ENCODE peak calls at places on chromosomes 16 and 17, in five cellular contexts. M is mammary epithelial cell, W is heart left ventricle, V is RWPE1, E is stomach. J is an unnamed sample.

GRCh38 chr17:19000531-19001011 is 4.0 kb downstream of the FAM83G start:
- DNase-seq in M (peak), W (no peak), V (peak), E (peak), J (no peak)

GRCh38 chr16:59632266-59632855 is 898.2 kb upstream of the GOT2 start:
- DNase-seq in M (peak), V (no peak), E (no peak), W (no peak), J (no peak)

GRCh38 chr17:82088838-82089722 is 9.0 kb downstream of the FASN start:
- DNase-seq in W (peak), V (no peak), E (no peak), M (no peak), J (peak)

GRCh38 chr17:45092932-45093430 is 31.9 kb downstream of the NMT1 start:
- DNase-seq in M (peak), W (peak), E (peak), V (peak), J (peak)

GRCh38 chr17:73566905-73567782 is 77.1 kb downstream of the SDK2 start:
- DNase-seq in E (no peak), W (peak), M (no peak), V (no peak), J (no peak)

GRCh38 chr17:76333673-76334505 is 19.8 kb downstream of the PRPSAP1 start:
- DNase-seq in V (no peak), E (no peak), W (no peak), M (no peak), J (no peak)

GRCh38 chr17:75652934-75653549 is 13.9 kb downstream of the RECQL5 start:
- DNase-seq in M (no peak), E (no peak), V (peak), W (no peak), J (no peak)

GRCh38 chr16:11236855-11237254 is 19.1 kb downstream of the SOCS1 start:
- DNase-seq in E (no peak), V (no peak), W (no peak), M (no peak), J (no peak)

GRCh38 chr17:561118-561517 is 153.5 kb downstream of the VPS53 start:
- DNase-seq in E (no peak), W (no peak), V (peak), M (peak), J (no peak)

GRCh38 chr16:67245674-67246080 is 1.6 kb downstream of the FHOD1 start:
- DNase-seq in W (no peak), V (no peak), E (no peak), M (peak), J (no peak)

GRCh38 chr17:57993471-57994365 is 5.7 kb upstream of the VEZF1 start:
- DNase-seq in V (no peak), M (no peak), W (no peak), E (no peak), J (no peak)

GRCh38 chr16:30665155-30665829 is 7.1 kb downstream of the FBRS start:
- DNase-seq in M (no peak), E (no peak), W (no peak), V (no peak), J (no peak)

GRCh38 chr16:6682142-6682811 is 650.4 kb upstream of the RBFOX1 start:
- DNase-seq in M (no peak), W (no peak), E (peak), V (no peak), J (no peak)

GRCh38 chr16:6195966-6196365 is 1098.4 kb upstream of the EEF2KMT start:
- DNase-seq in M (no peak), V (no peak), W (no peak), E (no peak), J (no peak)

GRCh38 chr17:67633751-67634191 is 84.0 kb upstream of the NOL11 start:
- DNase-seq in V (no peak), E (no peak), M (no peak), W (no peak), J (no peak)

GRCh38 chr17:66468241-66469087 is 166.1 kb downstream of the PRKCA start:
- DNase-seq in M (peak), V (peak), E (no peak), W (no peak), J (no peak)

GRCh38 chr17:8081876-8082275 is 5.6 kb downstream of the ALOX12B start:
- DNase-seq in V (no peak), M (no peak), E (no peak), W (peak), J (no peak)

GRCh38 chr17:67575325-67575724 is 142.4 kb upstream of the NOL11 start:
- DNase-seq in E (no peak), W (no peak), M (no peak), V (no peak), J (no peak)

GRCh38 chr16:87392823-87393679 is 915 bp downstream of the MAP1LC3B start:
- DNase-seq in V (peak), M (peak), W (peak), E (peak), J (no peak)

GRCh38 chr16:57635266-57636097 is 7.1 kb downstream of the ADGRG1 start:
- DNase-seq in V (no peak), W (no peak), E (peak), M (no peak), J (no peak)

GRCh38 chr17:50420419-50421112 is 5.5 kb upstream of the ACSF2 start:
- DNase-seq in M (no peak), V (no peak), E (no peak), W (no peak), J (no peak)

GRCh38 chr17:34797724-34798123 is 163.5 kb downstream of the CCT6B start:
- DNase-seq in M (no peak), W (no peak), E (no peak), V (peak), J (no peak)

GRCh38 chr16:31093132-31093703 is 1.4 kb downstream of the VKORC1 start:
- DNase-seq in M (peak), V (peak), W (no peak), E (no peak), J (no peak)

GRCh38 chr17:36461330-36462110 is 25.0 kb upstream of the ZNHIT3 start:
- DNase-seq in E (no peak), W (no peak), V (no peak), M (no peak), J (no peak)

GRCh38 chr17:38869647-38870258 is at the start of gene LASP1:
- DNase-seq in M (peak), W (peak), E (peak), V (peak), J (peak)

GRCh38 chr16:3825103-3825502 is 55.4 kb downstream of the CREBBP start:
- DNase-seq in V (no peak), W (no peak), M (peak), E (no peak), J (no peak)

GRCh38 chr16:69823831-69824563 is 61.9 kb downstream of the WWP2 start:
- DNase-seq in E (peak), V (no peak), M (no peak), W (peak), J (peak)

GRCh38 chr16:57538235-57538711 is 1.9 kb upstream of the CCDC102A start:
- DNase-seq in V (no peak), W (no peak), E (peak), M (no peak), J (no peak)

GRCh38 chr17:9419932-9420453 is 155.6 kb downstream of the STX8 start:
- DNase-seq in V (no peak), W (no peak), M (no peak), E (no peak), J (no peak)

GRCh38 chr16:1277016-1277944 is 21.4 kb downstream of the TPSD1 start:
- DNase-seq in W (no peak), E (no peak), V (no peak), M (no peak), J (no peak)

GRCh38 chr16:27671410-27671809 is 121.5 kb downstream of the KATNIP start:
- DNase-seq in M (no peak), W (no peak), V (peak), E (no peak), J (no peak)

GRCh38 chr17:3940965-3941698 is 23.1 kb downstream of the ATP2A3 start:
- DNase-seq in M (no peak), V (no peak), W (no peak), E (no peak), J (no peak)

GRCh38 chr16:87696796-87697195 is 69.0 kb downstream of the KLHDC4 start:
- DNase-seq in W (no peak), M (no peak), E (no peak), V (no peak), J (no peak)

GRCh38 chr16:55001931-55002330 is 71.3 kb downstream of the IRX5 start:
- DNase-seq in E (no peak), M (peak), V (no peak), W (no peak), J (no peak)

GRCh38 chr17:75078097-75079022 is 9.4 kb upstream of the SLC16A5 start:
- DNase-seq in V (peak), E (no peak), W (no peak), M (peak), J (no peak)

GRCh38 chr17:28883967-28884702 is 13.4 kb downstream of the FLOT2 start:
- DNase-seq in M (no peak), E (no peak), W (no peak), V (no peak), J (no peak)

GRCh38 chr17:27322690-27323508 is 29.0 kb downstream of the WSB1 start:
- DNase-seq in E (no peak), M (no peak), V (no peak), W (no peak), J (no peak)

GRCh38 chr16:11329080-11329491 is 16.2 kb upstream of the RMI2 start:
- DNase-seq in M (no peak), E (no peak), V (no peak), W (no peak), J (no peak)

GRCh38 chr17:42809250-42809649 is 10.6 kb downstream of the CNTD1 start:
- DNase-seq in M (peak), V (peak), E (no peak), W (no peak), J (peak)

GRCh38 chr17:17494499-17495447 is 1.4 kb downstream of the RASD1 start:
- DNase-seq in E (peak), M (no peak), W (peak), V (no peak), J (peak)
- TF ChIP-seq CTCF in E (no peak), M (no peak), W (no peak), V (no peak), J (no peak)

GRCh38 chr17:1785925-1786324 is 24.1 kb downstream of the SERPINF1 start:
- DNase-seq in M (no peak), W (no peak), V (no peak), E (no peak), J (peak)

GRCh38 chr17:1783271-1783670 is 21.4 kb downstream of the SERPINF1 start:
- DNase-seq in W (no peak), M (peak), E (no peak), V (no peak), J (peak)

GRCh38 chr17:1782171-1782567 is 20.3 kb downstream of the SERPINF1 start:
- DNase-seq in M (no peak), W (no peak), E (no peak), V (no peak), J (peak)

GRCh38 chr17:1786708-1787107 is 24.8 kb downstream of the SERPINF1 start:
- DNase-seq in M (no peak), E (no peak), V (no peak), W (no peak), J (peak)

DNA sequence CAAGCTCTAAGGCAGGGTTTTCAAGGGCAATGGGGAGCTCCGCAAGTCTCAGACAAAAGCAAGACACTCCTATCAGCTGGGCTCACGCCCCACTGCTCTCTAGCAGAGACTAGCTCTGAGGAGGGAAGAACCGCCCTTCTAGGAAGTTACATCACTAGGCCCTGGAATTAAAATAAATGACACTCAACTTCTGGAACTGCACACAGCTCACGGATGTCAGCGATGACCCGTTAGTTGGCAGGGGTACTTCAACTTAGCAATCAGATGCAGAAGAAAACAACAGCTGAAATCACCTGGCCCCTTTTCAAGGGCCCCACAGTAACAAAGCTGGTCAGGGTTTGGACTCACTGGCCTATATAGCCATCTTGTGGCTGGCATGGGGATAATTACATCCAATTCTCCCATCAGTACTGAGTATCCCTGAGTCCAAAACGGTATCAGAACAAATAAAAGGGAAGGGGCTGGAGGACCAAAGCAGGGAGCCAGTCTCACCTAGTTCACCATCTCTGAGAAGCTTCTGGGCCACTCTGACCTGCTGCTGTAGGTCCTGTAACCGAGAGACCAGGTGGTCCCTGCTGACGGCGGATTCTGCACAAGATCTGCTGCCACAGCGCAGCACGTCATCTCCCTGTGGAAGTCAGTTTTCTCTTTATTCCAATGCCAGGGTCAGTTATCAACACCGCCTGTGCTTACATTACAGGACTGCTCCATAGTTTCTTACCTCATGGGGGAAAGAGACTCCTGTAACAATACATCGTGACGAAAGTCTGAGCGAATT is 22.2 kb downstream of the SERPINF1 start:
- DNase-seq in W (no peak), E (peak), V (peak), M (peak), J (peak)
- TF ChIP-seq CTCF in W (peak), E (peak), V (peak), M (peak), J (peak)

GRCh38 chr17:6496636-6497441 is 52.6 kb downstream of the PIMREG start:
- DNase-seq in M (no peak), W (no peak), E (no peak), V (no peak), J (peak)

GRCh38 chr17:6496116-6496481 is 51.8 kb downstream of the PIMREG start:
- DNase-seq in W (no peak), M (no peak), V (no peak), E (no peak), J (peak)

GRCh38 chr17:6497496-6498221 is 53.4 kb downstream of the PIMREG start:
- DNase-seq in M (no peak), V (no peak), W (no peak), E (no peak), J (no peak)

GRCh38 chr17:6494239-6494941 is 50.1 kb downstream of the PIMREG start:
- DNase-seq in E (no peak), W (no peak), V (no peak), M (peak), J (no peak)

GRCh38 chr17:6495450-6496115 is 51.3 kb downstream of the PIMREG start:
- DNase-seq in M (no peak), W (no peak), V (no peak), E (no peak), J (peak)
- TF ChIP-seq CTCF in M (no peak), W (no peak), V (no peak), E (no peak), J (no peak)

DNA sequence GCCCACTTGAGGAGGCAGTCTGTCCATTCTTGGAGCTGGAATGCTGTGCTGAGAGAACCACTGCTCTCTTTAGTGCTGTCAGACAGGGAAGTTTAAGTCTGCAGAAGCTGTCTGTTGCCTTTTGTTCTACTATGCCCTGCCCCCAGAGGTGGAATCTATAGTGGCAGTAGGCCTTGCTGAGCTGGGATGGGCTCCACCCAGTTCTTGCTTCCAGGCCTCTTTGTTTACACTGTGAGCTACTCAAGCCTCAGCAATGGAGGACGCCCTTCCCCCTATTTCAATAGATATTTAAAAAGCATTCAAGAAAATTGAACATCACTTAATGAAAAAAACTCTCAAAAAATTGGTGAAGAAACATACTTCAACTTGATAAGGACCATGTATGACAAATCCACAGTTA is 313.5 kb downstream of the PHKB start:
- DNase-seq in V (no peak), E (peak), W (no peak), M (peak), J (no peak)
- TF ChIP-seq CTCF in V (no peak), E (no peak), W (no peak), M (peak), J (no peak)

GRCh38 chr17:71084838-71085237 is 915.5 kb downstream of the KCNJ2 start:
- DNase-seq in W (no peak), M (no peak), E (no peak), V (no peak), J (no peak)

GRCh38 chr17:71080937-71081336 is 911.6 kb downstream of the KCNJ2 start:
- DNase-seq in M (no peak), W (no peak), V (no peak), E (no peak), J (no peak)

GRCh38 chr17:71084219-71084618 is 914.9 kb downstream of the KCNJ2 start:
- DNase-seq in V (peak), E (peak), M (peak), W (no peak), J (no peak)

GRCh38 chr17:71081666-71082065 is 912.3 kb downstream of the KCNJ2 start:
- DNase-seq in W (no peak), V (no peak), M (no peak), E (no peak), J (no peak)

DNA sequence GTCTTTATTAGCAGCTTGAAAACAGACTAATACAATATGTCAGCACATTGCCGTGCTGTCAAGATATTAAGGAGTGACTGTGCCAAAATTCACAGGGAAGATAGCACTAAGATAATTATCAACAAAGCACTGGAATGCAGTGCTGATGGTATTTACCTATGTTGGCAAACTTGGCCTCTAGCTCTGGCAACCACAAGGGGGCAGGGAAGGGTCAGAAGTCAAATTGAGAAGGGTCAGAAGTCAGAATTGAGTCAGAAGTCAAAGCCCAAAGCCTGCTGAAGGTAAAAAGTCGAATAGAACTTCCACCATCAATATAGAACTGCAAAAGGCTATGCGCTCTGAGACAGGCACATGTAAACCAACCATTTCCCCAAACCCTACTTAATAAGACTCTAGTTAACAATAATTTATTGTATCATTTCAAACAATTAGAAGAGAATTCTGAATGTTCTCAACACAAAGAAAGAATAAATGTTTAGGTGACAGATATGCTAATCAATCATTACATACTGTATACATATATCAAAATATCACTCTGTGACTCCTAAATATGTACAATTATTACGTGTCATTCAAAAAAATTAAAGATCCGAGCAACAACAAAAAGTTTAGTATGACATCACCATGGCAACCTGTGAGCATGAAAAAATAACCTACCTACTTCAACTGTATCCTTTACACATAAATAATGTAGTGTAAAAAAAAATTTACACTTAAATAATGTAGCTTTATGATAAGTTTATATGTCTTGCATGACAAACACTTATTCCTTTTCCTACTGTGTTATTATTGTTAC is 916.1 kb downstream of the KCNJ2 start:
- DNase-seq in W (no peak), V (peak), M (peak), E (peak), J (no peak)
- TF ChIP-seq CTCF in W (no peak), V (peak), M (peak), E (no peak), J (no peak)

GRCh38 chr16:7919782-7920181 is 587.1 kb downstream of the RBFOX1 start:
- DNase-seq in E (no peak), V (no peak), M (no peak), W (no peak), J (no peak)

DNA sequence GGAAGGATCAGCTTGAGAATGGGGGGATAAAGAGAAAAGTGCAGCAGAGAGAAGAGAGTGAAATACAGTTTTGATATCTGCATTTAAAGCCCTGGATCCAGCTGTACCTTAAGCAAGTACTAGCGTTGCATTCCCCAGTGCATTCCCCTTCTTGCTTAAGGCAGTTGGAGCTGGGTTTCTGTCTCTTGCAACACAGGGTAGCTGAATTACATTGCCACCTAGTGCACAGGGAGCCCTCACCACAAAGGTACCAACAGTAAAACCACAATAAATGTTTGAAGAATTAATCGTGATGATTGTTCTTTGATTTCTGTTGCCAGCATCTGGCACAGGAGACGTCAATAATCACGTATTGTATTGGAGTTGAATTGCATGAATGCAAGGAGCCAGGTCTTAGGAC is 588.7 kb downstream of the RBFOX1 start:
- DNase-seq in W (no peak), E (no peak), V (no peak), M (no peak), J (no peak)
- TF ChIP-seq CTCF in W (no peak), E (no peak), V (no peak), M (no peak), J (no peak)

J was measured in psoas muscle.